ENCODE peak calls at places on chromosomes 2 and 18, in five cellular contexts. One of them, this sample, is unnamed.

GRCh38 chr2:203705184-203705583 is 1.3 kb upstream of the CD28 start:
- DNase-seq in T-helper 2 cell: no peak
- DNase-seq in fibroblast of mammary gland: no peak
- DNase-seq in substantia nigra: no peak
- DNase-seq in LoVo: no peak
- DNase-seq in this sample: no peak

GRCh38 chr18:76756491-76757288 is 65.7 kb upstream of the ZNF236 start:
- DNase-seq in T-helper 2 cell: no peak
- DNase-seq in fibroblast of mammary gland: peak; percentile 30
- DNase-seq in substantia nigra: no peak
- DNase-seq in LoVo: no peak
- DNase-seq in this sample: no peak

GRCh38 chr2:236871500-236872001 is 214.1 kb upstream of the COPS8 start:
- DNase-seq in T-helper 2 cell: no peak
- DNase-seq in fibroblast of mammary gland: peak; percentile 99
- DNase-seq in substantia nigra: no peak
- DNase-seq in LoVo: peak; percentile 16
- DNase-seq in this sample: no peak

GRCh38 chr2:11325961-11326691 is 18.3 kb downstream of the ROCK2 start:
- DNase-seq in T-helper 2 cell: no peak
- DNase-seq in fibroblast of mammary gland: no peak
- DNase-seq in substantia nigra: no peak
- DNase-seq in LoVo: no peak
- DNase-seq in this sample: no peak

GRCh38 chr2:231413921-231414476 is 18.5 kb downstream of the B3GNT7 start:
- DNase-seq in T-helper 2 cell: no peak
- DNase-seq in fibroblast of mammary gland: no peak
- DNase-seq in substantia nigra: no peak
- DNase-seq in LoVo: no peak
- DNase-seq in this sample: no peak

GRCh38 chr18:26383454-26384270 is 157.4 kb downstream of the TAF4B start:
- DNase-seq in T-helper 2 cell: no peak
- DNase-seq in fibroblast of mammary gland: peak; percentile 73
- DNase-seq in substantia nigra: no peak
- DNase-seq in LoVo: peak; percentile 55
- DNase-seq in this sample: no peak

GRCh38 chr18:50726960-50727589 is 92.7 kb downstream of the MRO start:
- DNase-seq in T-helper 2 cell: no peak
- DNase-seq in fibroblast of mammary gland: no peak
- DNase-seq in substantia nigra: no peak
- DNase-seq in LoVo: no peak
- DNase-seq in this sample: no peak

GRCh38 chr18:14943967-14944636 is 196.1 kb downstream of the ANKRD30B start:
- DNase-seq in T-helper 2 cell: no peak
- DNase-seq in fibroblast of mammary gland: no peak
- DNase-seq in substantia nigra: no peak
- DNase-seq in LoVo: no peak
- DNase-seq in this sample: no peak

GRCh38 chr2:111121873-111122630 is 1.3 kb downstream of the BCL2L11 start:
- DNase-seq in T-helper 2 cell: peak; percentile 60
- DNase-seq in fibroblast of mammary gland: peak; percentile 81
- DNase-seq in substantia nigra: peak; percentile 83
- DNase-seq in LoVo: peak; percentile 90
- DNase-seq in this sample: peak; percentile 83

GRCh38 chr18:11251891-11252270 is 102.5 kb upstream of the PIEZO2 start:
- DNase-seq in T-helper 2 cell: no peak
- DNase-seq in fibroblast of mammary gland: peak; percentile 81
- DNase-seq in substantia nigra: no peak
- DNase-seq in LoVo: no peak
- DNase-seq in this sample: no peak

GRCh38 chr2:197121255-197121654 is 189.3 kb downstream of the ANKRD44 start:
- DNase-seq in T-helper 2 cell: no peak
- DNase-seq in fibroblast of mammary gland: no peak
- DNase-seq in substantia nigra: no peak
- DNase-seq in LoVo: no peak
- DNase-seq in this sample: no peak

GRCh38 chr2:54522624-54523281 is 66.6 kb downstream of the SPTBN1 start:
- DNase-seq in T-helper 2 cell: peak; percentile 24
- DNase-seq in fibroblast of mammary gland: peak; percentile 48
- DNase-seq in substantia nigra: no peak
- DNase-seq in LoVo: peak; percentile 70
- DNase-seq in this sample: peak; percentile 35

GRCh38 chr2:88212251-88212790 is 42.2 kb downstream of the THNSL2 start:
- DNase-seq in T-helper 2 cell: no peak
- DNase-seq in fibroblast of mammary gland: no peak
- DNase-seq in substantia nigra: no peak
- DNase-seq in LoVo: no peak
- DNase-seq in this sample: no peak

GRCh38 chr18:79395308-79395640 is 456 bp upstream of the NFATC1 start:
- DNase-seq in T-helper 2 cell: no peak
- DNase-seq in fibroblast of mammary gland: no peak
- DNase-seq in substantia nigra: no peak
- DNase-seq in LoVo: no peak
- DNase-seq in this sample: no peak

GRCh38 chr2:51301376-51301775 is 269.4 kb upstream of the NRXN1 start:
- DNase-seq in T-helper 2 cell: no peak
- DNase-seq in fibroblast of mammary gland: no peak
- DNase-seq in substantia nigra: no peak
- DNase-seq in LoVo: no peak
- DNase-seq in this sample: no peak

GRCh38 chr2:237686659-237687136 is 59.3 kb downstream of the LRRFIP1 start:
- DNase-seq in T-helper 2 cell: no peak
- DNase-seq in fibroblast of mammary gland: peak; percentile 59
- DNase-seq in substantia nigra: no peak
- DNase-seq in LoVo: no peak
- DNase-seq in this sample: no peak

GRCh38 chr18:46199515-46200147 is 95.4 kb downstream of the HAUS1 start:
- DNase-seq in T-helper 2 cell: no peak
- DNase-seq in fibroblast of mammary gland: peak; percentile 54
- DNase-seq in substantia nigra: no peak
- DNase-seq in LoVo: peak; percentile 83
- DNase-seq in this sample: no peak

GRCh38 chr18:48877941-48878340 is 72.8 kb downstream of the SMAD7 start:
- DNase-seq in T-helper 2 cell: no peak
- DNase-seq in fibroblast of mammary gland: no peak
- DNase-seq in substantia nigra: no peak
- DNase-seq in LoVo: no peak
- DNase-seq in this sample: no peak

GRCh38 chr2:231642631-231643493 is 50.2 kb downstream of the TEX44 start:
- DNase-seq in T-helper 2 cell: no peak
- DNase-seq in fibroblast of mammary gland: peak; percentile 96
- DNase-seq in substantia nigra: no peak
- DNase-seq in LoVo: peak; percentile 97
- DNase-seq in this sample: peak; percentile 39

GRCh38 chr2:101533611-101534601 is 59.0 kb upstream of the RFX8 start:
- DNase-seq in T-helper 2 cell: no peak
- DNase-seq in fibroblast of mammary gland: no peak
- DNase-seq in substantia nigra: peak; percentile 82
- DNase-seq in LoVo: no peak
- DNase-seq in this sample: no peak

GRCh38 chr2:6831229-6831628 is 34.5 kb downstream of the CMPK2 start:
- DNase-seq in T-helper 2 cell: no peak
- DNase-seq in fibroblast of mammary gland: no peak
- DNase-seq in substantia nigra: no peak
- DNase-seq in LoVo: no peak
- DNase-seq in this sample: no peak

GRCh38 chr18:40832362-40832761 is 1122.7 kb upstream of the PIK3C3 start:
- DNase-seq in T-helper 2 cell: no peak
- DNase-seq in fibroblast of mammary gland: no peak
- DNase-seq in substantia nigra: no peak
- DNase-seq in LoVo: no peak
- DNase-seq in this sample: no peak

GRCh38 chr18:34709631-34710429 is at the start of gene DTNA:
- DNase-seq in T-helper 2 cell: no peak
- DNase-seq in fibroblast of mammary gland: peak; percentile 98
- DNase-seq in substantia nigra: no peak
- DNase-seq in LoVo: no peak
- DNase-seq in this sample: no peak

GRCh38 chr2:185979546-185980071 is 241.0 kb downstream of the FSIP2 start:
- DNase-seq in T-helper 2 cell: no peak
- DNase-seq in fibroblast of mammary gland: peak; percentile 72
- DNase-seq in substantia nigra: no peak
- DNase-seq in LoVo: peak; percentile 27
- DNase-seq in this sample: no peak

GRCh38 chr2:2698182-2699116 is 367.4 kb upstream of the MYT1L start:
- DNase-seq in T-helper 2 cell: no peak
- DNase-seq in fibroblast of mammary gland: no peak
- DNase-seq in substantia nigra: no peak
- DNase-seq in LoVo: no peak
- DNase-seq in this sample: no peak

GRCh38 chr2:214035091-214035852 is 375.6 kb upstream of the VWC2L start:
- DNase-seq in T-helper 2 cell: no peak
- DNase-seq in fibroblast of mammary gland: no peak
- DNase-seq in substantia nigra: no peak
- DNase-seq in LoVo: no peak
- DNase-seq in this sample: no peak

GRCh38 chr2:127661072-127661618 is 14.2 kb downstream of the LIMS2 start:
- DNase-seq in T-helper 2 cell: no peak
- DNase-seq in fibroblast of mammary gland: no peak
- DNase-seq in substantia nigra: peak; percentile 38
- DNase-seq in LoVo: no peak
- DNase-seq in this sample: peak; percentile 12

This sample was measured in activated B cell treated with CpG ODN at 0.5 μM for 24 hours.